ENCODE peak calls at places on chromosomes 16 and 17, in six cellular contexts. Y is epithelial cell of esophagus, H is A549, I is left lung, X is AG09319, A is GM12865. V is an unnamed sample.

GRCh38 chr17:32349503-32349853 is 479 bp upstream of the ZNF207 start:
- DNase-seq in X (no peak), Y (peak; percentile 22), I (no peak), A (peak; percentile 44), H (peak; percentile 16), V (no peak)

GRCh38 chr16:27402964-27403600 is 1.1 kb downstream of the IL21R start:
- DNase-seq in A (peak; percentile 88), Y (no peak), X (no peak), I (no peak), H (no peak), V (peak; percentile 36)

GRCh38 chr16:65782537-65783290 is 583.8 kb upstream of the CDH5 start:
- DNase-seq in A (no peak), Y (peak; percentile 75), H (no peak), I (no peak), X (peak; percentile 68), V (no peak)

GRCh38 chr17:76783146-76783545 is 45.2 kb downstream of the MFSD11 start:
- DNase-seq in A (peak; percentile 37), X (no peak), Y (no peak), I (no peak), H (no peak), V (no peak)

GRCh38 chr16:64121473-64121872 is 1000.4 kb downstream of the CDH11 start:
- DNase-seq in I (no peak), X (no peak), A (no peak), H (no peak), Y (peak; percentile 65), V (no peak)

GRCh38 chr16:79628501-79628975 is 28.0 kb upstream of the MAF start:
- DNase-seq in I (no peak), A (peak; percentile 62), X (no peak), Y (peak; percentile 78), H (no peak), V (no peak)

GRCh38 chr17:76365256-76365903 is 11.7 kb upstream of the PRPSAP1 start:
- DNase-seq in X (no peak), I (no peak), A (peak; percentile 58), Y (peak; percentile 50), H (no peak), V (no peak)

GRCh38 chr17:73027130-73027741 is 65.3 kb downstream of the SLC39A11 start:
- DNase-seq in Y (no peak), X (no peak), A (no peak), H (no peak), I (no peak), V (no peak)

GRCh38 chr16:64240586-64240985 is 881.3 kb downstream of the CDH11 start:
- DNase-seq in I (no peak), A (no peak), X (no peak), H (no peak), Y (no peak), V (no peak)

GRCh38 chr16:4212207-4212933 is 29.5 kb downstream of the SRL start:
- DNase-seq in I (no peak), X (no peak), Y (no peak), A (no peak), H (no peak), V (no peak)

DNA sequence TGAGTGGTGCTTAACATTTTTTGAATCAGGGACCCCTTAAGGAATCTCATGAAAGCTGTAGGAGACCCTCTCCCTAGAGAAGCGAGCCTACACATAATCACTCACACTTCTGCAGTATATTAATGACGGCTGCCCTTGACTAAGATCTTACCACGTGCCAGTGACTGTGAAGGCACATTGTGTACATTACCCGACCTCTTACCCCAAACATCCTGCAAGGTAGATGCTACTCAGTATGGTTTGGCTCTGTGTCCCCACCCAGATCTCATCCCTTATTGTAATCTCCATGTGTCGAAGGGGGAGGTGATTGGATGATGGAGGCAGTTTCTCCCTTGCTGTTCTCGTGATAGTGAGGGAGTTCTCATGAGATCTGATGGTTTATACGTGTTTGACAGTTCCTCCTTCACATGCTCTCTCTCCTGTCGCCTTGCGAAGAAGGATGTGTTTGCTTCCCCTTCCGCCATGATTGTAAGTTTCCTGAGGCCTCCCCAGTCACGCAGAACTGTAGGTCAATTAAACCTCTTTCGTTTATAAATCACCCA is 54.2 kb downstream of the RTN4RL1 start:
- DNase-seq in H (no peak), Y (no peak), I (no peak), A (no peak), X (no peak), V (no peak)
- TF ChIP-seq CTCF in H (no peak), Y (no peak), I (no peak), A (no peak), X (no peak), V (no peak)

GRCh38 chr17:4017377-4017776 is 53.1 kb upstream of the ATP2A3 start:
- DNase-seq in H (no peak), I (no peak), Y (no peak), A (no peak), X (no peak), V (no peak)
- TF ChIP-seq CTCF in H (peak; percentile 25), I (no peak), Y (peak; percentile 13), A (peak; percentile 25), X (no peak), V (no peak)

GRCh38 chr17:79570653-79571052 is 40.2 kb downstream of the RBFOX3 start:
- DNase-seq in H (no peak), A (no peak), I (no peak), Y (no peak), X (no peak), V (no peak)
- TF ChIP-seq CTCF in H (no peak), A (no peak), I (no peak), Y (no peak), X (no peak), V (no peak)

GRCh38 chr17:64661981-64662773 is at the start of gene SMURF2:
- DNase-seq in A (peak; percentile 85), H (peak; percentile 78), X (no peak), I (peak; percentile 83), Y (peak; percentile 72), V (peak; percentile 83)
- TF ChIP-seq CTCF in A (no peak), H (no peak), X (no peak), I (peak; percentile 15), Y (no peak), V (no peak)

DNA sequence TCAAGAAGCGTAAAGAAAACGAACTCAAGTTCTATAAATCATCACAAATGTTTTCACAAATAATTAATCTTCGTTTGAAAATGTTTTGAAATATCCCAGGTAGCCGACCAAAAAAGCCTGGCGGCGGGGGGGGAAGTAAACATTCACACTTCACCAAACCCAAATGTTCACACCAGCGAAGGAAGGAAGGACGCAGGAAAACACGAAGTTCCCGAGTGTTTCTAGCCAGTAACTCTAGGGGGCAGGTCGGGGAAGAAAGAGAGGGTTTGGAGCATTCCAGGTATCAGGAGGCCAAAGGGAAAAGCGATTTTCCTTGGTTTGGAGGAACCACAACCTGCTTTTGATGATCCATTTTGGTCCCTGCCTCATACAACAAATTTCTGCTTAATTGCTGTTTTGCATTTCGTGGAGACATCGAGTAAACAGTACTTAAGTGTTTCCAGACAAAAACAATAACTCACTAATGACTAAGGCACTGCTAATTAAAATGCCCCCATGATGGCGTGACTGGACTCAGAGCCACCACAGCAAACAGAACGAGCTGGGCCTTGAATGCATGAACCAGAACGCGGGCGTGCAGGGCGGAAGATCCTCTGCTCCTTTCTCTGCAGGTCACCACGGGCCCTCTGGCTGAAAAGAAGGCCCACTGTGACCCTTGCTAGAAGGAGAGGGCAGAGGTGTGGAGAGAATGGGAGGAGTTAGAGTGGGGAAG is 16.6 kb downstream of the ZFHX3 start:
- DNase-seq in H (no peak), Y (no peak), X (peak; percentile 75), I (no peak), A (no peak), V (no peak)
- TF ChIP-seq CTCF in H (no peak), Y (no peak), X (peak; percentile 46), I (no peak), A (no peak), V (no peak)